ENCODE peak calls at places on chromosomes 16 and 17, in four cellular contexts. U is activated CD4-positive, alpha-beta T cell treated with anti-CD3 and anti-CD28 coated beads for 1 hour; L is GM23248; K is colonic mucosa. O is an unnamed sample.
A peak's percentile ranks its signal among the peaks of the same experiment; 100 is the strongest.

GRCh38 chr16:78035012-78035411 is 12.7 kb downstream of the CLEC3A start:
- DNase-seq in U (no peak), L (no peak), K (no peak), O (no peak)

GRCh38 chr16:19183187-19183586 is 15.1 kb downstream of the SYT17 start:
- DNase-seq in U (no peak), L (no peak), K (no peak), O (no peak)

GRCh38 chr16:1548727-1549126 is 15.3 kb downstream of the TMEM204 start:
- DNase-seq in U (no peak), L (no peak), K (no peak), O (no peak)

GRCh38 chr17:73645050-73645871 is 1.0 kb upstream of the SDK2 start:
- DNase-seq in U (peak; percentile 28), L (peak; percentile 50), K (no peak), O (peak; percentile 41)

GRCh38 chr17:62627904-62628603 is 584 bp downstream of the MRC2 start:
- DNase-seq in U (no peak), L (peak; percentile 85), K (peak; percentile 39), O (peak; percentile 80)

GRCh38 chr17:65756760-65757159 is 195.3 kb upstream of the AXIN2 start:
- DNase-seq in U (no peak), L (peak; percentile 3), K (no peak), O (no peak)

GRCh38 chr16:22912654-22913053 is 98.7 kb downstream of the HS3ST2 start:
- DNase-seq in U (no peak), L (no peak), K (no peak), O (no peak)

GRCh38 chr17:9299695-9300094 is 275.9 kb downstream of the STX8 start:
- DNase-seq in U (no peak), L (no peak), K (no peak), O (no peak)

GRCh38 chr17:19502517-19502916 is 31.1 kb upstream of the SLC47A1 start:
- DNase-seq in U (no peak), L (no peak), K (no peak), O (no peak)

GRCh38 chr17:66555605-66556004 is 253.2 kb downstream of the PRKCA start:
- DNase-seq in U (no peak), L (no peak), K (no peak), O (no peak)

GRCh38 chr16:72029567-72030271 is 21.2 kb downstream of the DHODH start:
- DNase-seq in U (no peak), L (no peak), K (no peak), O (no peak)

GRCh38 chr16:84159006-84159405 is 13.9 kb downstream of the DNAAF1 start:
- DNase-seq in U (no peak), L (peak; percentile 11), K (no peak), O (no peak)

GRCh38 chr17:8128125-8128784 is 4.3 kb upstream of the HES7 start:
- DNase-seq in U (no peak), L (no peak), K (no peak), O (no peak)

GRCh38 chr17:36600936-36601302 is 464 bp upstream of the MRM1 start:
- DNase-seq in U (no peak), L (peak; percentile 56), K (no peak), O (peak; percentile 18)

GRCh38 chr17:58280480-58281217 is at the start of gene MPO:
- DNase-seq in U (no peak), L (no peak), K (no peak), O (no peak)

GRCh38 chr17:8019161-8019560 is 16.7 kb downstream of the GUCY2D start:
- DNase-seq in U (no peak), L (no peak), K (no peak), O (no peak)

GRCh38 chr17:27846042-27846655 is 45.8 kb upstream of the NOS2 start:
- DNase-seq in U (peak; percentile 11), L (no peak), K (no peak), O (no peak)

GRCh38 chr17:8103549-8103948 is 14.8 kb downstream of the ALOXE3 start:
- DNase-seq in U (no peak), L (peak; percentile 52), K (no peak), O (peak; percentile 30)

GRCh38 chr17:43661699-43662431 is at the start of gene MEOX1:
- DNase-seq in U (no peak), L (peak; percentile 66), K (no peak), O (peak; percentile 79)

GRCh38 chr17:1390422-1391367 is 9.3 kb downstream of the YWHAE start:
- DNase-seq in U (no peak), L (peak; percentile 41), K (no peak), O (no peak)

GRCh38 chr17:50841949-50842354 is 6.6 kb downstream of the WFIKKN2 start:
- DNase-seq in U (peak; percentile 25), L (peak; percentile 82), K (peak; percentile 83), O (peak; percentile 62)

GRCh38 chr17:51948128-51948527 is 210.4 kb downstream of the CA10 start:
- DNase-seq in U (no peak), L (no peak), K (peak; percentile 22), O (no peak)

GRCh38 chr16:24178496-24178895 is 77.6 kb upstream of the CACNG3 start:
- DNase-seq in U (no peak), L (peak; percentile 1), K (no peak), O (no peak)

GRCh38 chr17:17983776-17984175 is 11.1 kb downstream of the DRC3 start:
- DNase-seq in U (no peak), L (no peak), K (no peak), O (no peak)

GRCh38 chr17:39118674-39119419 is 32.6 kb downstream of the PLXDC1 start:
- DNase-seq in U (no peak), L (no peak), K (no peak), O (no peak)

GRCh38 chr17:77995146-77995852 is 36.8 kb downstream of the TNRC6C start:
- DNase-seq in U (no peak), L (peak; percentile 6), K (no peak), O (no peak)

GRCh38 chr17:50779747-50780363 is 12.5 kb upstream of the ANKRD40CL start:
- DNase-seq in U (peak; percentile 17), L (no peak), K (no peak), O (no peak)

GRCh38 chr17:21352221-21352980 is 23.8 kb upstream of the KCNJ12 start:
- DNase-seq in U (no peak), L (no peak), K (no peak), O (no peak)

GRCh38 chr16:11139624-11140375 is 116.2 kb downstream of the SOCS1 start:
- DNase-seq in U (no peak), L (no peak), K (no peak), O (no peak)

GRCh38 chr17:42937712-42938596 is 26.3 kb downstream of the AARSD1 start:
- DNase-seq in U (no peak), L (peak; percentile 80), K (peak; percentile 22), O (peak; percentile 66)

GRCh38 chr17:71494456-71494855 is 626.4 kb upstream of the SOX9 start:
- DNase-seq in U (no peak), L (peak; percentile 64), K (no peak), O (no peak)

GRCh38 chr16:81505011-81505660 is 60.5 kb downstream of the CMIP start:
- DNase-seq in U (no peak), L (no peak), K (no peak), O (no peak)

GRCh38 chr17:58368860-58369213 is 16.8 kb upstream of the SUPT4H1 start:
- DNase-seq in U (no peak), L (no peak), K (no peak), O (no peak)

GRCh38 chr17:41906465-41907184 is 12.1 kb downstream of the ACLY start:
- DNase-seq in U (no peak), L (no peak), K (no peak), O (peak; percentile 66)

GRCh38 chr17:36848008-36848902 is 89.0 kb upstream of the LHX1 start:
- DNase-seq in U (no peak), L (no peak), K (no peak), O (no peak)

GRCh38 chr17:79071161-79071560 is 3.5 kb upstream of the ENGASE start:
- DNase-seq in U (no peak), L (no peak), K (no peak), O (no peak)

GRCh38 chr17:19737305-19738072 is 10.6 kb downstream of the ALDH3A1 start:
- DNase-seq in U (no peak), L (no peak), K (no peak), O (no peak)